ENCODE peak calls at places on chromosome 20, in ten cellular contexts. O is Peyer's patch, M is transverse colon, Z is heart left ventricle, K is tibial nerve, T is HCT116, E is esophagus squamous epithelium, Y is testis, G is A549, U is ovary. Q is an unnamed sample. For H3K4me1, the result is how much of the 10 kb centered on the place peaks cover.

GRCh38 chr20:58296328-58296837 is 13.1 kb upstream of the RAB22A start:
- DNase-seq in O (no peak), U (no peak), Z (no peak), E (no peak), M (no peak), G (no peak), K (no peak), Y (no peak), T (no peak), Q (no peak)

GRCh38 chr20:59351148-59352040 is 51.0 kb downstream of the EDN3 start:
- DNase-seq in Y (no peak), K (no peak), Z (no peak), T (no peak), G (peak), E (no peak), M (peak), O (no peak), U (no peak), Q (no peak)

GRCh38 chr20:18541741-18542140 is 25.5 kb upstream of the SMIM26 start:
- DNase-seq in K (no peak), Y (no peak), U (no peak), O (no peak), E (no peak), M (no peak), T (no peak), Z (no peak), G (no peak), Q (no peak)

GRCh38 chr20:50756447-50756846 is 25.1 kb downstream of the PARD6B start:
- DNase-seq in Y (no peak), M (no peak), T (no peak), G (no peak), Z (no peak), U (no peak), K (no peak), O (no peak), E (no peak), Q (no peak)

GRCh38 chr20:46941404-46941803 is 46.8 kb downstream of the EYA2 start:
- DNase-seq in T (no peak), M (no peak), Z (no peak), O (no peak), E (no peak), K (no peak), Y (no peak), G (no peak), U (no peak), Q (no peak)

GRCh38 chr20:24018796-24019195 is 30.2 kb upstream of the GGTLC1 start:
- DNase-seq in Z (no peak), U (no peak), M (no peak), O (no peak), Y (no peak), G (no peak), T (no peak), K (no peak), E (no peak), Q (no peak)

GRCh38 chr20:54219751-54220426 is 12.0 kb downstream of the PFDN4 start:
- DNase-seq in Z (no peak), G (peak), Y (no peak), K (no peak), M (no peak), T (peak), E (no peak), U (no peak), O (no peak), Q (peak)

GRCh38 chr20:57698867-57699275 is 10.9 kb downstream of the PMEPA1 start:
- DNase-seq in M (peak), U (no peak), T (no peak), Y (no peak), E (no peak), K (no peak), G (peak), O (no peak), Z (no peak), Q (no peak)

GRCh38 chr20:41173161-41173721 is 35.9 kb downstream of the PLCG1 start:
- DNase-seq in T (peak), K (peak), Y (peak), E (no peak), U (peak), O (peak), G (peak), Z (peak), M (peak), Q (peak)

GRCh38 chr20:47951521-47951951 is 166.3 kb upstream of the SULF2 start:
- DNase-seq in Y (no peak), Z (no peak), G (no peak), M (no peak), T (no peak), U (no peak), E (no peak), O (no peak), K (no peak), Q (no peak)

GRCh38 chr20:36307412-36308317 is 1.5 kb downstream of the DLGAP4 start:
- DNase-seq in Z (no peak), G (no peak), K (no peak), O (no peak), U (no peak), M (no peak), E (no peak), Y (no peak), T (no peak), Q (no peak)

GRCh38 chr20:15986690-15987089 is 586.6 kb downstream of the KIF16B start:
- DNase-seq in Z (no peak), Y (no peak), G (no peak), O (no peak), U (no peak), T (no peak), K (no peak), E (no peak), M (no peak), Q (no peak)

GRCh38 chr20:50776122-50776795 is 18.6 kb upstream of the BCAS4 start:
- DNase-seq in O (no peak), M (no peak), U (peak), E (no peak), Z (peak), Y (no peak), T (no peak), G (no peak), K (no peak), Q (no peak)

GRCh38 chr20:53021934-53022333 is 49.8 kb downstream of the TSHZ2 start:
- DNase-seq in O (no peak), K (no peak), T (no peak), Z (no peak), U (no peak), M (no peak), G (no peak), Y (no peak), E (no peak), Q (no peak)

GRCh38 chr20:16946097-16946496 is 197.9 kb downstream of the OTOR start:
- DNase-seq in T (no peak), Z (no peak), Y (no peak), O (no peak), K (no peak), U (no peak), M (no peak), G (no peak), E (no peak), Q (no peak)

GRCh38 chr20:25087186-25087929 is 5.4 kb upstream of the VSX1 start:
- DNase-seq in M (no peak), E (no peak), T (no peak), U (no peak), O (no peak), K (no peak), G (no peak), Z (no peak), Y (no peak), Q (no peak)

GRCh38 chr20:34281177-34281576 is 22.0 kb downstream of the AHCY start:
- DNase-seq in Y (no peak), E (no peak), M (no peak), Z (no peak), G (no peak), U (no peak), T (no peak), O (no peak), K (no peak), Q (no peak)
- TF ChIP-seq POLR2A in Y (no peak), E (no peak), M (no peak), Z (no peak), G (no peak), U (no peak), T (no peak), O (no peak), K (no peak), Q (no peak)

GRCh38 chr20:2873747-2874041 is 413 bp downstream of the PTPRA start:
- DNase-seq in T (no peak), K (no peak), G (peak), Z (peak), M (peak), Y (peak), O (peak), E (no peak), U (no peak), Q (peak)
- H3K4me1 ChIP-seq in T (under half), K (under half), G (under half), Z (half or more), M (half or more), Y (under half), O (under half), E (under half), U (under half), Q (under half)

DNA sequence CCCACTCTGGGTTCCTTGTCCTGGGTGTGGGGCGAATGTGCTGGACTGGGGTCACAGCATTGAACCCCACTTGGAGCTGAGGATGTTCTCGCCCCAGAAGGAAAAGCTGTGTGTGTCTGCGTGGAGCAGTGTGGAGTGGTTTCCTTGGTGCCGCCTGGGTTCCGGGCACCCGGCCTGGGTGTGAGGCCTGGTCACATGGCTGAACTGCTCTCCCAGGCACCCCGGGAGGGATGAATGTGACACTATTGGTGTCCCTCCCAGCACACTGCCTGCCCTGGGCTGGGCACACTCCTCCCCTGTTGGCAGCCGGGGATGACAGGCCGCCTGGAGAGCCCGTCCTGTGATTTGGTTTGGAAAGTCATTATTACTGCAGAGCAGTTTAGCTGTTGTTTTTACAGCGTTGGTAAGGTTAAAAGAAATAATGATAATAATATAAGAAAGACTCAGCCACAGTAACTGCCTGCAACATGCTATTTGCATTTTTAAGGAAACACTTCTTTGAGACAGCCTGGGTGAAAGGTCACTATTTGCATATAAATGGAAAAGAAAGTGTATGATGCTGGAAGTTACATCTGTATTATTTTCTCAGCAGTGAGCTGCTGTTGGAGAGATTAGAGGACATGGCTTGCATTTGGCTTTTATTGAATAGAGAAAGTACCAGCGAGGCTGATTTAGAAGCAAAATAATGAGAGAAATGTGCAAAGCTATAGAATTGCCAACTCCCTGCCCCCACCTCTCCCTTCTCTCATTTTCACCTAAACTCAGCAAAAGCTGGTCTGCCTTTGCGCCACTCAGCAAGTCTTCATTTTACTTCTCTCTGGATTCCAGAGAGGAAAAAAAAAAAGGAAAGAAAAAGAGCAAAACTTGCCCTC is 12.5 kb downstream of the MYT1 start:
- DNase-seq in Z (no peak), U (no peak), Y (no peak), M (no peak), G (no peak), E (no peak), T (no peak), O (no peak), K (no peak), Q (peak)
- H3K4me3 ChIP-seq in Z (no peak), U (no peak), Y (no peak), M (no peak), G (no peak), E (no peak), T (no peak), O (no peak), K (no peak), Q (no peak)

GRCh38 chr20:62364911-62365736 is 2.0 kb downstream of the LAMA5 start:
- DNase-seq in T (no peak), E (no peak), M (peak), O (no peak), Z (peak), U (peak), K (no peak), G (no peak), Y (peak), Q (peak)

GRCh38 chr20:62367136-62367482 is at the start of gene LAMA5:
- DNase-seq in O (no peak), T (no peak), K (no peak), U (no peak), M (peak), G (no peak), Y (no peak), Z (peak), E (no peak), Q (peak)

GRCh38 chr20:62363920-62364851 is 2.9 kb downstream of the LAMA5 start:
- DNase-seq in Y (no peak), E (no peak), M (peak), O (no peak), G (no peak), U (peak), T (no peak), K (no peak), Z (peak), Q (peak)

GRCh38 chr20:62366370-62367135 is 559 bp downstream of the LAMA5 start:
- DNase-seq in E (no peak), K (no peak), Z (peak), U (no peak), Y (no peak), M (no peak), O (no peak), G (no peak), T (no peak), Q (peak)

DNA sequence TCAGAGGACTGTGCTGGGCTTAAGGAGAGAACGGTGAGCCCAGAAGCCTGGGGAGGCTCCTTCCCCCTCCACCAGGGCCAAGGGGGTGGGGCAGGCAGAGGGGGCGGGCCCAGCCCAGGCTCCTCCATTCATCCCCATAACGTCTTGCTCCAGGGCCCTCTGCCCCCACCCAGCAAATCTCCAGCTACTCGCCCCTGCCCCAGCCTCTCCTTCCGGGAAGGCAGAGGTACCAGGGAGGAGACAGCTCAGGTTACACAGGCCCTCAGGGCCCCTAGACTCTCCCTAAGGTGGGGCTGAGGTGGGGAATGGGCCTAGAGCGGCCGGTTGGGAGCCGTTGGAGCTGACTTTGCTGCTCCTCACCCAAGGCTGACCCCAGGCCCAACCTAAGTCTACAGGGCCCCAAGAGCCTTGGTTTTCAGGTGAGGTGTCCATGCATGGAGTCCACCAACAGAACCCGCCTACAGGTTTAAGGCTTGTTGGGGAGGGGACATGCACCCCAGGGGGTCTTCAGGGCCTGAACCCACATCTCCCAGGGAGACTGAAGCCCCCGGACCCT is 1.2 kb downstream of the LAMA5 start:
- DNase-seq in T (no peak), E (no peak), Z (peak), Y (no peak), U (no peak), G (no peak), K (no peak), O (no peak), M (peak), Q (peak)
- TF ChIP-seq POLR2A in T (no peak), E (no peak), Z (no peak), Y (no peak), U (no peak), G (peak), K (no peak), O (no peak), M (no peak), Q (no peak)